ENCODE peak calls at places on chromosomes 4 and X, in six cellular contexts. One of them, this sample, is unnamed.

GRCh38 chrX:111823068-111823467 is 52.9 kb upstream of the TRPC5OS start:
- DNase-seq in heart left ventricle: no peak
- DNase-seq in ascending aorta: no peak
- DNase-seq in left ventricle myocardium inferior: no peak
- DNase-seq in cardiac muscle cell: no peak
- DNase-seq in breast epithelium: no peak
- DNase-seq in this sample: no peak

GRCh38 chrX:101287402-101287801 is 3.7 kb downstream of the TAF7L start:
- DNase-seq in ascending aorta: no peak
- DNase-seq in heart left ventricle: no peak
- DNase-seq in breast epithelium: no peak
- DNase-seq in left ventricle myocardium inferior: no peak
- DNase-seq in cardiac muscle cell: peak; percentile 56
- DNase-seq in this sample: no peak

GRCh38 chr4:112075129-112075753 is 70.0 kb upstream of the FAM241A start:
- DNase-seq in heart left ventricle: no peak
- DNase-seq in left ventricle myocardium inferior: no peak
- DNase-seq in cardiac muscle cell: peak; percentile 78
- DNase-seq in breast epithelium: no peak
- DNase-seq in ascending aorta: no peak
- DNase-seq in this sample: no peak

GRCh38 chr4:113447061-113447460 is 314.5 kb downstream of the CAMK2D start:
- DNase-seq in cardiac muscle cell: no peak
- DNase-seq in breast epithelium: no peak
- DNase-seq in left ventricle myocardium inferior: no peak
- DNase-seq in heart left ventricle: no peak
- DNase-seq in ascending aorta: no peak
- DNase-seq in this sample: no peak

GRCh38 chr4:36399762-36400353 is 118.4 kb downstream of the DTHD1 start:
- DNase-seq in breast epithelium: no peak
- DNase-seq in cardiac muscle cell: peak; percentile 7
- DNase-seq in heart left ventricle: no peak
- DNase-seq in ascending aorta: no peak
- DNase-seq in left ventricle myocardium inferior: no peak
- DNase-seq in this sample: no peak

GRCh38 chr4:113996599-113997177 is 17.2 kb upstream of the ARSJ start:
- DNase-seq in left ventricle myocardium inferior: no peak
- DNase-seq in heart left ventricle: no peak
- DNase-seq in breast epithelium: no peak
- DNase-seq in ascending aorta: no peak
- DNase-seq in cardiac muscle cell: no peak
- DNase-seq in this sample: no peak

GRCh38 chr4:147970003-147970402 is 238.1 kb downstream of the ARHGAP10 start:
- DNase-seq in cardiac muscle cell: no peak
- DNase-seq in breast epithelium: no peak
- DNase-seq in ascending aorta: no peak
- DNase-seq in left ventricle myocardium inferior: no peak
- DNase-seq in heart left ventricle: no peak
- DNase-seq in this sample: no peak

GRCh38 chrX:21840199-21840557 is 761 bp downstream of the MBTPS2 start:
- DNase-seq in breast epithelium: no peak
- DNase-seq in left ventricle myocardium inferior: no peak
- DNase-seq in ascending aorta: no peak
- DNase-seq in cardiac muscle cell: peak; percentile 10
- DNase-seq in heart left ventricle: no peak
- DNase-seq in this sample: no peak

GRCh38 chr4:123435246-123436113 is 38.9 kb downstream of the SPRY1 start:
- DNase-seq in left ventricle myocardium inferior: no peak
- DNase-seq in cardiac muscle cell: no peak
- DNase-seq in ascending aorta: no peak
- DNase-seq in heart left ventricle: no peak
- DNase-seq in breast epithelium: no peak
- DNase-seq in this sample: no peak

GRCh38 chr4:68447201-68447600 is at the start of gene TMPRSS11E:
- DNase-seq in left ventricle myocardium inferior: no peak
- DNase-seq in breast epithelium: no peak
- DNase-seq in ascending aorta: no peak
- DNase-seq in cardiac muscle cell: no peak
- DNase-seq in heart left ventricle: no peak
- DNase-seq in this sample: no peak

GRCh38 chr4:140212171-140212570 is 58.2 kb upstream of the MAML3 start:
- DNase-seq in breast epithelium: no peak
- DNase-seq in ascending aorta: no peak
- DNase-seq in heart left ventricle: no peak
- DNase-seq in left ventricle myocardium inferior: no peak
- DNase-seq in cardiac muscle cell: no peak
- DNase-seq in this sample: no peak

GRCh38 chr4:113565702-113566012 is 195.9 kb downstream of the CAMK2D start:
- DNase-seq in ascending aorta: no peak
- DNase-seq in breast epithelium: no peak
- DNase-seq in cardiac muscle cell: no peak
- DNase-seq in left ventricle myocardium inferior: no peak
- DNase-seq in heart left ventricle: no peak
- DNase-seq in this sample: no peak

GRCh38 chrX:106707771-106708454 is 18.6 kb upstream of the RNF128 start:
- DNase-seq in cardiac muscle cell: peak; percentile 69
- DNase-seq in ascending aorta: no peak
- DNase-seq in left ventricle myocardium inferior: no peak
- DNase-seq in breast epithelium: no peak
- DNase-seq in heart left ventricle: no peak
- DNase-seq in this sample: no peak

GRCh38 chr4:114512595-114513295 is 85.9 kb upstream of the UGT8 start:
- DNase-seq in left ventricle myocardium inferior: no peak
- DNase-seq in ascending aorta: no peak
- DNase-seq in breast epithelium: no peak
- DNase-seq in heart left ventricle: no peak
- DNase-seq in cardiac muscle cell: no peak
- DNase-seq in this sample: no peak

GRCh38 chr4:102867278-102868152 is 1.3 kb upstream of the CISD2 start:
- DNase-seq in heart left ventricle: no peak
- DNase-seq in breast epithelium: no peak
- DNase-seq in left ventricle myocardium inferior: no peak
- DNase-seq in ascending aorta: no peak
- DNase-seq in cardiac muscle cell: no peak
- DNase-seq in this sample: no peak

GRCh38 chr4:102868153-102868781 is 525 bp upstream of the CISD2 start:
- DNase-seq in breast epithelium: peak; percentile 21
- DNase-seq in ascending aorta: no peak
- DNase-seq in heart left ventricle: peak; percentile 23
- DNase-seq in left ventricle myocardium inferior: peak; percentile 28
- DNase-seq in cardiac muscle cell: no peak
- DNase-seq in this sample: no peak

GRCh38 chr4:102869569-102870227 is 906 bp downstream of the CISD2 start:
- DNase-seq in cardiac muscle cell: no peak
- DNase-seq in breast epithelium: no peak
- DNase-seq in ascending aorta: no peak
- DNase-seq in left ventricle myocardium inferior: no peak
- DNase-seq in heart left ventricle: no peak
- DNase-seq in this sample: no peak

GRCh38 chr4:102871772-102872171 is 3.0 kb downstream of the CISD2 start:
- DNase-seq in heart left ventricle: no peak
- DNase-seq in breast epithelium: no peak
- DNase-seq in ascending aorta: no peak
- DNase-seq in cardiac muscle cell: no peak
- DNase-seq in left ventricle myocardium inferior: no peak
- DNase-seq in this sample: no peak

DNA sequence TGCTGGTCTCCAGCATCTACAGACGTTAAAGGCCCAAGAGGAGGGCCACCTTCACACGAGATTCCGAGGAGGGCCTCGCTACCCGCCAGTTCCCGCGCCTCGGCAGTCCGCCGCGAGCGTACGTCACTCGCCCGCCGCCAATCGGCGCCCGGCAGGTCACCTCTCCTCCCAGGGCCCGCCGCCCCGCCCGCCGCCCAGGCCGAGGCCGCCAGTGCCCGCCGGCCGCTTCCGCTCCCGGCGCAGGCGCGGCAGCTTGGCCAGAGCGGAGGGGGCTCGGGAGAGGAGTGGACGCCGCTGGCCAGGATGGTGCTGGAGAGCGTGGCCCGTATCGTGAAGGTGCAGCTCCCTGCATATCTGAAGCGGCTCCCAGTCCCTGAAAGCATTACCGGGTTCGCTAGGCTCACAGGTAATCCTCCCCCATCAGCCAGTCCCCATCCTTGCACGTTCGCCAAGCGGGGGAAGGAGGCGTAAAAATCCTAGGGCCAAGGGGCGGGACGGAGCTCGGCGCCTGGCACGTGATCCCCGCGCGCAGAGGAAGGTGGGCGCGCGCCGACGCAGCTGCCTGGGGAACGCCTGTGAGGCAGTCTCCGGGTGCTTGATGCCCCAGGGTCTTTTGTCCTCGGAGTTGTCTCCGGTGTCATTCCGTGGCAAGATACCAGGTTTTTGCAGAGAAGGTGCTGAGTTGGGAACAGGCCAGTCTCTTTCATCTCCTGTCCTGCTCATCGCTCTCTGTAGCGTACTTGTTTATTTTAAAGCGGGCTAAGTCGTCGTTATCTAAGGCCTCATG is at the start of gene CISD2:
- DNase-seq in left ventricle myocardium inferior: peak; percentile 92
- DNase-seq in heart left ventricle: peak; percentile 93
- DNase-seq in cardiac muscle cell: peak; percentile 95
- DNase-seq in ascending aorta: peak; percentile 95
- DNase-seq in breast epithelium: peak; percentile 88
- DNase-seq in this sample: peak; percentile 91
- TF ChIP-seq CTCF in left ventricle myocardium inferior: peak; percentile 17
- TF ChIP-seq CTCF in heart left ventricle: no peak
- TF ChIP-seq CTCF in cardiac muscle cell: no peak
- TF ChIP-seq CTCF in ascending aorta: no peak
- TF ChIP-seq CTCF in breast epithelium: peak; percentile 26
- TF ChIP-seq CTCF in this sample: no peak

GRCh38 chrX:51182545-51182944 is 150.1 kb upstream of the NUDT10 start:
- DNase-seq in cardiac muscle cell: no peak
- DNase-seq in heart left ventricle: no peak
- DNase-seq in ascending aorta: no peak
- DNase-seq in breast epithelium: no peak
- DNase-seq in left ventricle myocardium inferior: no peak
- DNase-seq in this sample: no peak
- TF ChIP-seq CTCF in cardiac muscle cell: no peak
- TF ChIP-seq CTCF in heart left ventricle: no peak
- TF ChIP-seq CTCF in ascending aorta: no peak
- TF ChIP-seq CTCF in breast epithelium: no peak
- TF ChIP-seq CTCF in left ventricle myocardium inferior: no peak
- TF ChIP-seq CTCF in this sample: no peak

GRCh38 chrX:153649915-153650782 is 3.1 kb downstream of the DUSP9 start:
- DNase-seq in heart left ventricle: no peak
- DNase-seq in left ventricle myocardium inferior: no peak
- DNase-seq in cardiac muscle cell: no peak
- DNase-seq in breast epithelium: no peak
- DNase-seq in ascending aorta: peak; percentile 52
- DNase-seq in this sample: no peak
- TF ChIP-seq CTCF in heart left ventricle: no peak
- TF ChIP-seq CTCF in left ventricle myocardium inferior: no peak
- TF ChIP-seq CTCF in cardiac muscle cell: no peak
- TF ChIP-seq CTCF in breast epithelium: no peak
- TF ChIP-seq CTCF in ascending aorta: no peak
- TF ChIP-seq CTCF in this sample: no peak

DNA sequence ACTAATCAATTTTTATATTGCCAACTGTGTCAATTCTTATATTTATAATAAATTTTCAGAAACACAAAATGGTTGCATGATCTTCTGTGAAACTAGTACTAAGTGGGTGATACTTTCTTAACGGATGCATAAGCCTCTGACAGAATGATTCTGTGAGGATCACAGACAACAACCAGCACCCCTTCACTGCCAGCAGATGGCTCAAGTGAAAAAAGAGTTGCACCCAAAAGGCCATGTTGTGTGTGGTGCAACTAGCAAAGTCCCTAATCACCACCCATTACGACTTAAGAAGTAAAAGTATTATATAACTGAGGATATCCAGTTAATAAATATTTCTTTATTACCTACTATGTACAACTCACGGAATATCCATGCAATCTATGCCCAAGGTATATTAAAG is 334.0 kb downstream of the PCDH19 start:
- DNase-seq in ascending aorta: no peak
- DNase-seq in heart left ventricle: no peak
- DNase-seq in left ventricle myocardium inferior: no peak
- DNase-seq in breast epithelium: no peak
- DNase-seq in cardiac muscle cell: no peak
- DNase-seq in this sample: no peak
- TF ChIP-seq CTCF in ascending aorta: no peak
- TF ChIP-seq CTCF in heart left ventricle: no peak
- TF ChIP-seq CTCF in left ventricle myocardium inferior: no peak
- TF ChIP-seq CTCF in breast epithelium: no peak
- TF ChIP-seq CTCF in cardiac muscle cell: no peak
- TF ChIP-seq CTCF in this sample: no peak

This sample was measured in activated B cell treated with CpG ODN at 0.5 μM for 24 hours.